ENCODE peak calls at places on chromosomes 4 and X, in nine cellular contexts. One of them, this sample, is unnamed.
A peak's percentile ranks its signal among the peaks of the same experiment; 100 is the strongest.

GRCh38 chr4:176529574-176529973 is 209.8 kb downstream of the SPCS3 start:
- DNase-seq in HL-60: no peak
- DNase-seq in BE2C: no peak
- DNase-seq in uterus: no peak
- DNase-seq in body of pancreas: no peak
- DNase-seq in activated B cell treated with CpG ODN at 0.5 μM for 24 hours: no peak
- DNase-seq in choroid plexus epithelial cell: no peak
- DNase-seq in B cell: no peak
- DNase-seq in fibroblast of pulmonary artery: no peak
- DNase-seq in this sample: no peak

GRCh38 chr4:108345862-108346530 is 177.3 kb upstream of the LEF1 start:
- DNase-seq in choroid plexus epithelial cell: peak; percentile 64
- DNase-seq in activated B cell treated with CpG ODN at 0.5 μM for 24 hours: no peak
- DNase-seq in B cell: no peak
- DNase-seq in HL-60: no peak
- DNase-seq in uterus: no peak
- DNase-seq in body of pancreas: no peak
- DNase-seq in BE2C: no peak
- DNase-seq in fibroblast of pulmonary artery: no peak
- DNase-seq in this sample: no peak

GRCh38 chr4:142091085-142091513 is 454.7 kb downstream of the IL15 start:
- DNase-seq in HL-60: no peak
- DNase-seq in body of pancreas: no peak
- DNase-seq in BE2C: no peak
- DNase-seq in B cell: no peak
- DNase-seq in uterus: no peak
- DNase-seq in activated B cell treated with CpG ODN at 0.5 μM for 24 hours: no peak
- DNase-seq in fibroblast of pulmonary artery: peak; percentile 100
- DNase-seq in choroid plexus epithelial cell: peak; percentile 83
- DNase-seq in this sample: no peak

GRCh38 chrX:15242899-15243555 is 26.9 kb downstream of the ASB9 start:
- DNase-seq in activated B cell treated with CpG ODN at 0.5 μM for 24 hours: no peak
- DNase-seq in body of pancreas: peak; percentile 25
- DNase-seq in HL-60: peak; percentile 2
- DNase-seq in uterus: no peak
- DNase-seq in fibroblast of pulmonary artery: peak; percentile 65
- DNase-seq in BE2C: peak; percentile 25
- DNase-seq in B cell: peak; percentile 47
- DNase-seq in choroid plexus epithelial cell: peak; percentile 76
- DNase-seq in this sample: no peak

GRCh38 chrX:312621-313331 is 5.8 kb downstream of the GTPBP6 start:
- DNase-seq in B cell: no peak
- DNase-seq in BE2C: no peak
- DNase-seq in body of pancreas: no peak
- DNase-seq in fibroblast of pulmonary artery: no peak
- DNase-seq in choroid plexus epithelial cell: no peak
- DNase-seq in uterus: no peak
- DNase-seq in HL-60: no peak
- DNase-seq in activated B cell treated with CpG ODN at 0.5 μM for 24 hours: no peak
- DNase-seq in this sample: no peak

GRCh38 chr4:140875751-140876389 is 119.7 kb upstream of the TBC1D9 start:
- DNase-seq in activated B cell treated with CpG ODN at 0.5 μM for 24 hours: no peak
- DNase-seq in body of pancreas: no peak
- DNase-seq in B cell: no peak
- DNase-seq in BE2C: no peak
- DNase-seq in HL-60: no peak
- DNase-seq in fibroblast of pulmonary artery: no peak
- DNase-seq in uterus: no peak
- DNase-seq in choroid plexus epithelial cell: no peak
- DNase-seq in this sample: no peak

GRCh38 chr4:77174426-77174825 is 17.4 kb downstream of the CCNG2 start:
- DNase-seq in body of pancreas: no peak
- DNase-seq in BE2C: no peak
- DNase-seq in B cell: no peak
- DNase-seq in choroid plexus epithelial cell: no peak
- DNase-seq in activated B cell treated with CpG ODN at 0.5 μM for 24 hours: no peak
- DNase-seq in fibroblast of pulmonary artery: no peak
- DNase-seq in HL-60: no peak
- DNase-seq in uterus: no peak
- DNase-seq in this sample: no peak

GRCh38 chr4:47484169-47484568 is 906 bp upstream of the ATP10D start:
- DNase-seq in BE2C: no peak
- DNase-seq in HL-60: no peak
- DNase-seq in B cell: no peak
- DNase-seq in body of pancreas: no peak
- DNase-seq in fibroblast of pulmonary artery: no peak
- DNase-seq in activated B cell treated with CpG ODN at 0.5 μM for 24 hours: no peak
- DNase-seq in choroid plexus epithelial cell: no peak
- DNase-seq in uterus: no peak
- DNase-seq in this sample: no peak

GRCh38 chr4:168511780-168512467 is 15.1 kb downstream of the PALLD start:
- DNase-seq in fibroblast of pulmonary artery: no peak
- DNase-seq in HL-60: no peak
- DNase-seq in activated B cell treated with CpG ODN at 0.5 μM for 24 hours: no peak
- DNase-seq in uterus: no peak
- DNase-seq in B cell: no peak
- DNase-seq in BE2C: no peak
- DNase-seq in choroid plexus epithelial cell: no peak
- DNase-seq in body of pancreas: no peak
- DNase-seq in this sample: no peak

GRCh38 chrX:56798866-56799864 is 70.1 kb downstream of the NBDY start:
- DNase-seq in body of pancreas: peak; percentile 71
- DNase-seq in uterus: peak; percentile 41
- DNase-seq in HL-60: no peak
- DNase-seq in fibroblast of pulmonary artery: no peak
- DNase-seq in activated B cell treated with CpG ODN at 0.5 μM for 24 hours: no peak
- DNase-seq in BE2C: no peak
- DNase-seq in B cell: no peak
- DNase-seq in choroid plexus epithelial cell: no peak
- DNase-seq in this sample: no peak

GRCh38 chr4:112348488-112349158 is 51.5 kb downstream of the ALPK1 start:
- DNase-seq in HL-60: no peak
- DNase-seq in choroid plexus epithelial cell: peak; percentile 75
- DNase-seq in uterus: no peak
- DNase-seq in activated B cell treated with CpG ODN at 0.5 μM for 24 hours: no peak
- DNase-seq in fibroblast of pulmonary artery: peak; percentile 77
- DNase-seq in body of pancreas: no peak
- DNase-seq in B cell: no peak
- DNase-seq in BE2C: peak; percentile 78
- DNase-seq in this sample: no peak

GRCh38 chr4:157052429-157053040 is 23.4 kb upstream of the GLRB start:
- DNase-seq in fibroblast of pulmonary artery: no peak
- DNase-seq in choroid plexus epithelial cell: peak; percentile 47
- DNase-seq in HL-60: no peak
- DNase-seq in B cell: no peak
- DNase-seq in uterus: no peak
- DNase-seq in body of pancreas: no peak
- DNase-seq in BE2C: no peak
- DNase-seq in activated B cell treated with CpG ODN at 0.5 μM for 24 hours: no peak
- DNase-seq in this sample: no peak

GRCh38 chr4:33709247-33709646 is 2535.1 kb downstream of the ARAP2 start:
- DNase-seq in activated B cell treated with CpG ODN at 0.5 μM for 24 hours: no peak
- DNase-seq in HL-60: no peak
- DNase-seq in BE2C: no peak
- DNase-seq in choroid plexus epithelial cell: peak; percentile 93
- DNase-seq in body of pancreas: no peak
- DNase-seq in B cell: no peak
- DNase-seq in fibroblast of pulmonary artery: peak; percentile 90
- DNase-seq in uterus: no peak
- DNase-seq in this sample: no peak

GRCh38 chr4:103982454-103982853 is 262.7 kb upstream of the TACR3 start:
- DNase-seq in HL-60: no peak
- DNase-seq in choroid plexus epithelial cell: no peak
- DNase-seq in BE2C: no peak
- DNase-seq in fibroblast of pulmonary artery: no peak
- DNase-seq in uterus: no peak
- DNase-seq in B cell: no peak
- DNase-seq in activated B cell treated with CpG ODN at 0.5 μM for 24 hours: no peak
- DNase-seq in body of pancreas: no peak
- DNase-seq in this sample: no peak

GRCh38 chr4:112854420-112854819 is 195.0 kb upstream of the ANK2 start:
- DNase-seq in fibroblast of pulmonary artery: no peak
- DNase-seq in uterus: no peak
- DNase-seq in B cell: no peak
- DNase-seq in body of pancreas: no peak
- DNase-seq in HL-60: no peak
- DNase-seq in activated B cell treated with CpG ODN at 0.5 μM for 24 hours: no peak
- DNase-seq in BE2C: no peak
- DNase-seq in choroid plexus epithelial cell: no peak
- DNase-seq in this sample: no peak

GRCh38 chr4:73019462-73020047 is 50.0 kb downstream of the COX18 start:
- DNase-seq in B cell: peak; percentile 30
- DNase-seq in body of pancreas: no peak
- DNase-seq in BE2C: peak; percentile 36
- DNase-seq in choroid plexus epithelial cell: peak; percentile 73
- DNase-seq in HL-60: peak; percentile 22
- DNase-seq in uterus: no peak
- DNase-seq in activated B cell treated with CpG ODN at 0.5 μM for 24 hours: no peak
- DNase-seq in fibroblast of pulmonary artery: peak; percentile 74
- DNase-seq in this sample: no peak

GRCh38 chr4:23455482-23455881 is 434.4 kb downstream of the PPARGC1A start:
- DNase-seq in uterus: no peak
- DNase-seq in BE2C: no peak
- DNase-seq in activated B cell treated with CpG ODN at 0.5 μM for 24 hours: no peak
- DNase-seq in fibroblast of pulmonary artery: peak; percentile 13
- DNase-seq in body of pancreas: peak; percentile 19
- DNase-seq in HL-60: no peak
- DNase-seq in choroid plexus epithelial cell: no peak
- DNase-seq in B cell: no peak
- DNase-seq in this sample: no peak
- TF ChIP-seq CTCF in uterus: no peak
- TF ChIP-seq CTCF in BE2C: peak; percentile 33
- TF ChIP-seq CTCF in activated B cell treated with CpG ODN at 0.5 μM for 24 hours: no peak
- TF ChIP-seq CTCF in fibroblast of pulmonary artery: peak; percentile 19
- TF ChIP-seq CTCF in body of pancreas: peak; percentile 33
- TF ChIP-seq CTCF in HL-60: no peak
- TF ChIP-seq CTCF in choroid plexus epithelial cell: no peak
- TF ChIP-seq CTCF in B cell: no peak
- TF ChIP-seq CTCF in this sample: peak; percentile 45

DNA sequence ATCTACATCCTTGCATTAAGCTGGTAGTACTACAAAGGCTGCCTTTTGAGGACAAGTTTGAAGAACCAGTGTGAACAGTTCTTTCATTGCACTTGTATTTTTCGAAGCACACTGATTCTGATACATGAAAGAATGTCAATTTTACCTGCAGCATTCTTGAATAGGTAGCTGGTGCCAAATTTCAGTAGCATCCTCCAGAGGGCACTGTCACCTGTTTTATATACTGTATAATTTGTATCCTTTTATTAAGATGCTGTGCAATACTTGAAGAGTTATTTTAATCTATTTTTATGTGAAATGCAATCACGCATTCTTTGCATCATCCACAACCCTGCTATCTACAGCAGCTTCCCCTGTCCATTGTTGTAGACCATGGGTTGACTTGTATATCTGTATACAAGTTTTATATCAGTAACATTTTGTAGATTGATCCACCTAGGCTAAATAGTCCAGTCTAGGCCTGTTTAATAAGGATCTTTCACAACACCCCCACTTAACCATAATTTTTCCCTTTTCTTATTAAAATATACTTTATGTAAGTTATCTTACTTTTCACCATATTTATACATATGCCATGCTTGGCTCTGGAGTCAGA is 325.7 kb downstream of the PCDH7 start:
- DNase-seq in B cell: no peak
- DNase-seq in fibroblast of pulmonary artery: peak; percentile 52
- DNase-seq in BE2C: peak; percentile 16
- DNase-seq in activated B cell treated with CpG ODN at 0.5 μM for 24 hours: no peak
- DNase-seq in HL-60: no peak
- DNase-seq in uterus: no peak
- DNase-seq in choroid plexus epithelial cell: peak; percentile 62
- DNase-seq in body of pancreas: peak; percentile 43
- DNase-seq in this sample: no peak
- TF ChIP-seq CTCF in B cell: no peak
- TF ChIP-seq CTCF in fibroblast of pulmonary artery: peak; percentile 58
- TF ChIP-seq CTCF in BE2C: peak; percentile 74
- TF ChIP-seq CTCF in activated B cell treated with CpG ODN at 0.5 μM for 24 hours: no peak
- TF ChIP-seq CTCF in HL-60: peak; percentile 8
- TF ChIP-seq CTCF in uterus: no peak
- TF ChIP-seq CTCF in choroid plexus epithelial cell: peak; percentile 66
- TF ChIP-seq CTCF in body of pancreas: peak; percentile 60
- TF ChIP-seq CTCF in this sample: peak; percentile 58

GRCh38 chr4:100113732-100114131 is 76.5 kb downstream of the DDIT4L start:
- DNase-seq in fibroblast of pulmonary artery: no peak
- DNase-seq in activated B cell treated with CpG ODN at 0.5 μM for 24 hours: no peak
- DNase-seq in uterus: no peak
- DNase-seq in BE2C: no peak
- DNase-seq in B cell: no peak
- DNase-seq in HL-60: peak; percentile 20
- DNase-seq in choroid plexus epithelial cell: no peak
- DNase-seq in body of pancreas: no peak
- DNase-seq in this sample: no peak

GRCh38 chr4:100118213-100118612 is 72.1 kb downstream of the DDIT4L start:
- DNase-seq in HL-60: no peak
- DNase-seq in uterus: no peak
- DNase-seq in choroid plexus epithelial cell: no peak
- DNase-seq in activated B cell treated with CpG ODN at 0.5 μM for 24 hours: no peak
- DNase-seq in BE2C: no peak
- DNase-seq in fibroblast of pulmonary artery: peak; percentile 14
- DNase-seq in B cell: no peak
- DNase-seq in body of pancreas: no peak
- DNase-seq in this sample: no peak

GRCh38 chr4:100114909-100115308 is 75.4 kb downstream of the DDIT4L start:
- DNase-seq in fibroblast of pulmonary artery: no peak
- DNase-seq in activated B cell treated with CpG ODN at 0.5 μM for 24 hours: no peak
- DNase-seq in choroid plexus epithelial cell: no peak
- DNase-seq in BE2C: no peak
- DNase-seq in HL-60: no peak
- DNase-seq in uterus: no peak
- DNase-seq in B cell: no peak
- DNase-seq in body of pancreas: no peak
- DNase-seq in this sample: no peak

DNA sequence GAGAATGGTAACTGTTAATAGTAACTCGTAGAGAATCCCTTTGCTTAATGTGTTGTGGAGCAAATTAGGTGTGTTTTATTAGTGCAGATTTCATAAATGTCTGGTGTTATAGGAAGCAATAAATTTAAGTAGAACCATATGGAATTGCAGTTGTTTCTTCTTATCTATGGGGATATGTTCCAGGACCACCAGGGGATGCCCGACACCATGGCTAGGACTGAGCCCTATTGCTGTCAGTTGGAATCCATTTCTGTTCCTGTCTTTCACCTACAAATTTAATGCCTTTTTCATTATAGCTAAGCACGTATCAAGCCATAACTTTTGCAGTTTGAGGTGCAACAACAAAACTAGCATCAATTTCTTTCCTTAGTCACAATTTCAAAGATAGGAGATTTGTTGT is 72.5 kb downstream of the DDIT4L start:
- DNase-seq in body of pancreas: no peak
- DNase-seq in fibroblast of pulmonary artery: no peak
- DNase-seq in B cell: no peak
- DNase-seq in choroid plexus epithelial cell: peak; percentile 50
- DNase-seq in activated B cell treated with CpG ODN at 0.5 μM for 24 hours: no peak
- DNase-seq in BE2C: peak; percentile 50
- DNase-seq in HL-60: no peak
- DNase-seq in uterus: no peak
- DNase-seq in this sample: no peak
- TF ChIP-seq CTCF in body of pancreas: no peak
- TF ChIP-seq CTCF in fibroblast of pulmonary artery: no peak
- TF ChIP-seq CTCF in B cell: no peak
- TF ChIP-seq CTCF in choroid plexus epithelial cell: peak; percentile 75
- TF ChIP-seq CTCF in activated B cell treated with CpG ODN at 0.5 μM for 24 hours: no peak
- TF ChIP-seq CTCF in BE2C: peak; percentile 78
- TF ChIP-seq CTCF in HL-60: no peak
- TF ChIP-seq CTCF in uterus: no peak
- TF ChIP-seq CTCF in this sample: no peak

GRCh38 chr4:98506462-98507132 is 151.8 kb downstream of the TSPAN5 start:
- DNase-seq in B cell: no peak
- DNase-seq in body of pancreas: no peak
- DNase-seq in activated B cell treated with CpG ODN at 0.5 μM for 24 hours: no peak
- DNase-seq in fibroblast of pulmonary artery: no peak
- DNase-seq in choroid plexus epithelial cell: peak; percentile 30
- DNase-seq in HL-60: no peak
- DNase-seq in BE2C: no peak
- DNase-seq in uterus: no peak
- DNase-seq in this sample: no peak
- TF ChIP-seq CTCF in B cell: no peak
- TF ChIP-seq CTCF in body of pancreas: peak; percentile 9
- TF ChIP-seq CTCF in activated B cell treated with CpG ODN at 0.5 μM for 24 hours: no peak
- TF ChIP-seq CTCF in fibroblast of pulmonary artery: peak; percentile 17
- TF ChIP-seq CTCF in choroid plexus epithelial cell: peak; percentile 47
- TF ChIP-seq CTCF in HL-60: no peak
- TF ChIP-seq CTCF in BE2C: peak; percentile 23
- TF ChIP-seq CTCF in uterus: no peak
- TF ChIP-seq CTCF in this sample: peak; percentile 40

This sample was measured in D721Med.